ENCODE peak calls at places on chromosome 10, in eight cellular contexts. I is GM03348, N is cardiac septum, S is amniotic epithelial cell, D is activated T-helper 1 cell treated with Interleukin-2 at 50 U/mL for 16 hours, J is left ventricle myocardium inferior, W is heart right ventricle, L is transverse colon. O is an unnamed sample.
A peak's percentile ranks its signal among the peaks of the same experiment; 100 is the strongest.

GRCh38 chr10:3119796-3120459 is 52.6 kb downstream of the PFKP start:
- DNase-seq in N (no peak), L (no peak), I (peak; percentile 57), J (no peak), D (no peak), W (no peak), S (peak; percentile 27), O (no peak)

GRCh38 chr10:81724431-81724830 is 150.6 kb upstream of the NRG3 start:
- DNase-seq in W (no peak), J (no peak), L (no peak), S (no peak), I (no peak), N (no peak), D (no peak), O (no peak)

GRCh38 chr10:44045020-44045419 is 339.9 kb downstream of the CXCL12 start:
- DNase-seq in D (no peak), J (peak; percentile 33), W (no peak), L (no peak), N (no peak), I (no peak), S (no peak), O (no peak)

GRCh38 chr10:71623098-71623985 is 96.2 kb downstream of the C10orf105 start:
- DNase-seq in W (no peak), J (no peak), D (no peak), L (peak; percentile 26), I (peak; percentile 70), S (peak; percentile 48), N (peak; percentile 75), O (peak; percentile 39)

GRCh38 chr10:58806970-58807630 is 294.4 kb downstream of the BICC1 start:
- DNase-seq in W (no peak), S (no peak), L (no peak), J (no peak), D (no peak), I (no peak), N (no peak), O (no peak)

GRCh38 chr10:17257466-17258321 is 29.7 kb downstream of the VIM start:
- DNase-seq in N (no peak), L (peak; percentile 50), J (no peak), D (peak; percentile 21), I (peak; percentile 76), W (no peak), S (peak; percentile 70), O (peak; percentile 43)

GRCh38 chr10:15780353-15781135 is 60.8 kb upstream of the ITGA8 start:
- DNase-seq in W (peak; percentile 50), L (no peak), D (no peak), J (peak; percentile 68), N (no peak), S (no peak), I (no peak), O (no peak)

GRCh38 chr10:93334901-93335312 is 147.2 kb downstream of the MYOF start:
- DNase-seq in D (no peak), L (no peak), S (no peak), W (no peak), I (no peak), J (no peak), N (no peak), O (peak; percentile 31)

GRCh38 chr10:24723788-24724380 is at the start of gene ARHGAP21:
- DNase-seq in W (peak; percentile 78), I (peak; percentile 84), S (peak; percentile 81), N (peak; percentile 84), L (peak; percentile 76), J (peak; percentile 81), D (peak; percentile 14), O (peak; percentile 88)

GRCh38 chr10:127003032-127003685 is 97.9 kb downstream of the DOCK1 start:
- DNase-seq in J (no peak), L (no peak), N (no peak), S (no peak), D (no peak), W (no peak), I (no peak), O (no peak)

GRCh38 chr10:53069013-53069412 is 296.4 kb upstream of the MBL2 start:
- DNase-seq in W (no peak), L (no peak), I (no peak), S (no peak), N (no peak), J (no peak), D (no peak), O (no peak)

GRCh38 chr10:124386186-124387077 is 32.3 kb downstream of the OAT start:
- DNase-seq in S (no peak), L (no peak), D (no peak), J (no peak), W (no peak), I (no peak), N (peak; percentile 64), O (no peak)

GRCh38 chr10:36450385-36450784 is 675.0 kb upstream of the ANKRD30A start:
- DNase-seq in J (peak; percentile 21), W (no peak), L (no peak), D (no peak), I (peak; percentile 79), N (no peak), S (peak; percentile 88), O (no peak)

GRCh38 chr10:6035101-6035834 is 26.9 kb downstream of the IL2RA start:
- DNase-seq in W (no peak), J (no peak), S (no peak), D (no peak), N (peak; percentile 39), L (no peak), I (no peak), O (no peak)

GRCh38 chr10:117408436-117409384 is 33.5 kb upstream of the PDZD8 start:
- DNase-seq in N (no peak), D (no peak), S (no peak), I (no peak), W (no peak), L (no peak), J (no peak), O (no peak)

GRCh38 chr10:15678851-15679250 is 40.9 kb downstream of the ITGA8 start:
- DNase-seq in S (no peak), J (no peak), W (no peak), N (no peak), L (no peak), I (no peak), D (no peak), O (no peak)

GRCh38 chr10:90204956-90205695 is 503.7 kb downstream of the KIF20B start:
- DNase-seq in I (no peak), L (no peak), N (no peak), D (no peak), J (no peak), W (no peak), S (peak; percentile 85), O (no peak)

GRCh38 chr10:132306951-132307751 is 599 bp downstream of the STK32C start:
- DNase-seq in I (no peak), L (peak; percentile 43), D (no peak), S (no peak), N (peak; percentile 57), W (peak; percentile 52), J (peak; percentile 33), O (no peak)

GRCh38 chr10:101230185-101230917 is 1.1 kb upstream of the LBX1 start:
- DNase-seq in W (no peak), N (no peak), D (no peak), J (no peak), S (no peak), I (peak; percentile 36), L (no peak), O (no peak)

GRCh38 chr10:31366703-31367102 is 47.7 kb downstream of the ZEB1 start:
- DNase-seq in J (no peak), N (no peak), W (no peak), L (no peak), I (no peak), S (no peak), D (no peak), O (no peak)

GRCh38 chr10:6473430-6473829 is 106.6 kb downstream of the PRKCQ start:
- DNase-seq in W (no peak), I (no peak), L (peak; percentile 9), J (no peak), S (no peak), N (no peak), D (peak; percentile 21), O (no peak)

GRCh38 chr10:75235375-75236177 is at the start of gene COMTD1:
- DNase-seq in J (peak; percentile 93), W (peak; percentile 94), D (peak; percentile 89), S (peak; percentile 72), I (peak; percentile 96), N (peak; percentile 98), L (peak; percentile 97), O (peak; percentile 80)

GRCh38 chr10:86003201-86003621 is 363.4 kb downstream of the GRID1 start:
- DNase-seq in S (no peak), J (peak; percentile 31), D (no peak), I (no peak), N (no peak), W (no peak), L (no peak), O (no peak)

GRCh38 chr10:31146496-31147219 is 115.0 kb upstream of the ZNF438 start:
- DNase-seq in D (no peak), I (peak; percentile 33), W (peak; percentile 60), S (peak; percentile 87), J (peak; percentile 59), N (peak; percentile 86), L (no peak), O (peak; percentile 33)

GRCh38 chr10:95423327-95424005 is 132.7 kb upstream of the PDLIM1 start:
- DNase-seq in S (no peak), D (no peak), W (no peak), J (no peak), I (no peak), L (no peak), N (peak; percentile 46), O (no peak)

GRCh38 chr10:90642136-90642535 is 215.7 kb downstream of the HTR7 start:
- DNase-seq in N (no peak), D (no peak), S (peak; percentile 85), I (no peak), J (no peak), W (no peak), L (no peak), O (no peak)

GRCh38 chr10:78337646-78338391 is 304.2 kb downstream of the RPS24 start:
- DNase-seq in N (peak; percentile 66), S (peak; percentile 74), J (no peak), D (no peak), I (peak; percentile 44), W (no peak), L (no peak), O (no peak)

GRCh38 chr10:77125231-77125630 is 512.4 kb downstream of the KCNMA1 start:
- DNase-seq in L (no peak), W (no peak), S (no peak), D (no peak), I (no peak), J (no peak), N (no peak), O (no peak)

GRCh38 chr10:99711129-99711719 is 20.7 kb downstream of the COX15 start:
- DNase-seq in I (peak; percentile 63), S (peak; percentile 71), J (no peak), D (no peak), W (no peak), N (no peak), L (peak; percentile 35), O (no peak)

GRCh38 chr10:104322416-104322782 is 15.9 kb downstream of the ITPRIP start:
- DNase-seq in N (peak; percentile 82), S (no peak), J (no peak), W (no peak), L (peak; percentile 47), I (no peak), D (no peak), O (no peak)

GRCh38 chr10:49301302-49301701 is 2.3 kb downstream of the C10orf71 start:
- DNase-seq in L (no peak), S (no peak), D (no peak), I (no peak), N (peak; percentile 27), J (no peak), W (no peak), O (no peak)

GRCh38 chr10:61822781-61823230 is 78.7 kb upstream of the ARID5B start:
- DNase-seq in I (peak; percentile 7), J (no peak), D (no peak), S (peak; percentile 23), N (no peak), W (no peak), L (no peak), O (peak; percentile 15)

GRCh38 chr10:47173929-47174442 is 126.0 kb upstream of the GDF10 start:
- DNase-seq in W (no peak), S (no peak), J (no peak), I (no peak), L (no peak), N (no peak), D (no peak), O (no peak)

GRCh38 chr10:51162002-51162401 is 87.7 kb downstream of the PRKG1 start:
- DNase-seq in N (no peak), D (no peak), J (peak; percentile 55), S (peak; percentile 55), W (peak; percentile 44), I (no peak), L (no peak), O (no peak)